ENCODE peak calls at places on chromosome 21, in five cellular contexts. One of them, this sample, is unnamed.

GRCh38 chr21:42056996-42057689 is 14.0 kb upstream of the UMODL1 start:
- DNase-seq in Panc1: no peak
- DNase-seq in amygdala: no peak
- DNase-seq in psoas muscle: peak
- DNase-seq in NCI-H2171: no peak
- DNase-seq in this sample: no peak

GRCh38 chr21:42474043-42474831 is 21.8 kb downstream of the RSPH1 start:
- DNase-seq in Panc1: no peak
- DNase-seq in amygdala: no peak
- DNase-seq in psoas muscle: no peak
- DNase-seq in NCI-H2171: peak
- DNase-seq in this sample: no peak

GRCh38 chr21:36350282-36350910 is 30.4 kb downstream of the MORC3 start:
- DNase-seq in Panc1: no peak
- DNase-seq in amygdala: no peak
- DNase-seq in psoas muscle: no peak
- DNase-seq in NCI-H2171: no peak
- DNase-seq in this sample: no peak

GRCh38 chr21:31857096-31857495 is 15.7 kb upstream of the HUNK start:
- DNase-seq in Panc1: no peak
- DNase-seq in amygdala: no peak
- DNase-seq in psoas muscle: no peak
- DNase-seq in NCI-H2171: no peak
- DNase-seq in this sample: no peak

GRCh38 chr21:24658016-24658415 is 949.3 kb downstream of the MRPL39 start:
- DNase-seq in Panc1: no peak
- DNase-seq in amygdala: no peak
- DNase-seq in psoas muscle: no peak
- DNase-seq in NCI-H2171: no peak
- DNase-seq in this sample: no peak

GRCh38 chr21:35179990-35180557 is 131.0 kb upstream of the RUNX1 start:
- DNase-seq in Panc1: peak
- DNase-seq in amygdala: no peak
- DNase-seq in psoas muscle: no peak
- DNase-seq in NCI-H2171: no peak
- DNase-seq in this sample: no peak

GRCh38 chr21:20459838-20460237 is 538.4 kb upstream of the NCAM2 start:
- DNase-seq in Panc1: no peak
- DNase-seq in amygdala: no peak
- DNase-seq in psoas muscle: no peak
- DNase-seq in NCI-H2171: no peak
- DNase-seq in this sample: no peak

GRCh38 chr21:28834335-28835238 is 158.1 kb downstream of the LTN1 start:
- DNase-seq in Panc1: no peak
- DNase-seq in amygdala: no peak
- DNase-seq in psoas muscle: no peak
- DNase-seq in NCI-H2171: no peak
- DNase-seq in this sample: no peak

GRCh38 chr21:43295016-43295958 is 126.5 kb downstream of the CRYAA start:
- DNase-seq in Panc1: no peak
- DNase-seq in amygdala: no peak
- DNase-seq in psoas muscle: peak
- DNase-seq in NCI-H2171: no peak
- DNase-seq in this sample: no peak

GRCh38 chr21:41921089-41921819 is 32.6 kb downstream of the C2CD2 start:
- DNase-seq in Panc1: no peak
- DNase-seq in amygdala: no peak
- DNase-seq in psoas muscle: no peak
- DNase-seq in NCI-H2171: no peak
- DNase-seq in this sample: no peak

GRCh38 chr21:43005635-43006034 is 31.3 kb downstream of the PKNOX1 start:
- DNase-seq in Panc1: no peak
- DNase-seq in amygdala: no peak
- DNase-seq in psoas muscle: no peak
- DNase-seq in NCI-H2171: no peak
- DNase-seq in this sample: no peak